ENCODE peak calls at places on chromosomes 4 and X, in eight cellular contexts. V, G, K, X, Z, M, E and S are unnamed samples.

GRCh38 chrX:154751121-154751668 is 318 bp upstream of the GAB3 start:
- DNase-seq in M (no peak), Z (no peak), E (no peak), X (no peak), G (no peak), V (no peak), K (peak), S (no peak)

GRCh38 chrX:120791013-120791643 is 84.5 kb downstream of the CT47B1 start:
- DNase-seq in K (peak), X (peak), M (no peak), Z (peak), V (peak), G (peak), E (peak), S (no peak)

GRCh38 chr4:83378426-83378825 is 43.8 kb upstream of the HPSE start:
- DNase-seq in V (no peak), G (no peak), E (no peak), X (no peak), K (no peak), M (no peak), Z (no peak), S (no peak)

GRCh38 chr4:139050436-139050835 is 34.9 kb downstream of the NOCT start:
- DNase-seq in K (no peak), X (no peak), M (no peak), V (no peak), E (no peak), Z (no peak), G (peak), S (no peak)

GRCh38 chr4:128394778-128395177 is 107.2 kb upstream of the PGRMC2 start:
- DNase-seq in Z (no peak), V (no peak), G (peak), E (peak), M (no peak), X (no peak), K (no peak), S (no peak)

GRCh38 chrX:74781507-74782034 is 143.7 kb downstream of the NEXMIF start:
- DNase-seq in K (no peak), G (no peak), X (no peak), V (no peak), E (no peak), M (no peak), Z (no peak), S (no peak)

GRCh38 chr4:169030575-169030982 is 20.5 kb upstream of the CBR4 start:
- DNase-seq in E (no peak), G (peak), M (no peak), Z (no peak), V (no peak), K (no peak), X (no peak), S (no peak)

GRCh38 chr4:166282081-166282770 is 409.2 kb downstream of the TLL1 start:
- DNase-seq in Z (no peak), X (no peak), V (no peak), E (no peak), G (no peak), K (no peak), M (no peak), S (no peak)

DNA sequence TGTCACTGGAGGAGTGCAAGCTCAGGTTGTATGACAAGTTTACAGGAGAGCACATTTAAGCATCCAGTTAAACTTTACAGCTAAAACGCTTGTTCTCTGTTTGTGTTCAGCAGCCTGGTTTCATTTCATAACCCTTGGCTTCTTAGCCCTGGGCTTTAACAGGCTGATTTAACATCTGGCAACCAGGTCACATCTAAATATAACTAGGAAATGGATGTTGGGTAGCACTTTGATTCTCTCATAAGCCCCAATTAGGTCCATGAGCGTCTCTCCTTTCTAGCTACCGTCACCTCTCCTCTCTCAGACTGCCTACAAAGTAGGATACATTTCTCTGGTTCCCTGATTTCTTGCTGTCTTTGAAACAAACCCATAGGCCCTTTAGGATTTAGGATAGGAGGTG is 22.3 kb downstream of the OTUD6A start:
- DNase-seq in V (no peak), K (no peak), E (no peak), Z (no peak), M (no peak), G (no peak), X (no peak), S (no peak)
- TF ChIP-seq POLR2A in V (no peak), K (no peak), E (no peak), Z (no peak), M (no peak), G (no peak), X (no peak), S (no peak)

GRCh38 chrX:49079489-49080428 is at the start of gene WDR45:
- DNase-seq in G (peak), M (peak), V (peak), Z (peak), X (peak), K (peak), E (peak), S (peak)
- H3K4me3 ChIP-seq in G (peak), M (peak), V (peak), Z (peak), X (peak), K (peak), E (peak), S (peak)

DNA sequence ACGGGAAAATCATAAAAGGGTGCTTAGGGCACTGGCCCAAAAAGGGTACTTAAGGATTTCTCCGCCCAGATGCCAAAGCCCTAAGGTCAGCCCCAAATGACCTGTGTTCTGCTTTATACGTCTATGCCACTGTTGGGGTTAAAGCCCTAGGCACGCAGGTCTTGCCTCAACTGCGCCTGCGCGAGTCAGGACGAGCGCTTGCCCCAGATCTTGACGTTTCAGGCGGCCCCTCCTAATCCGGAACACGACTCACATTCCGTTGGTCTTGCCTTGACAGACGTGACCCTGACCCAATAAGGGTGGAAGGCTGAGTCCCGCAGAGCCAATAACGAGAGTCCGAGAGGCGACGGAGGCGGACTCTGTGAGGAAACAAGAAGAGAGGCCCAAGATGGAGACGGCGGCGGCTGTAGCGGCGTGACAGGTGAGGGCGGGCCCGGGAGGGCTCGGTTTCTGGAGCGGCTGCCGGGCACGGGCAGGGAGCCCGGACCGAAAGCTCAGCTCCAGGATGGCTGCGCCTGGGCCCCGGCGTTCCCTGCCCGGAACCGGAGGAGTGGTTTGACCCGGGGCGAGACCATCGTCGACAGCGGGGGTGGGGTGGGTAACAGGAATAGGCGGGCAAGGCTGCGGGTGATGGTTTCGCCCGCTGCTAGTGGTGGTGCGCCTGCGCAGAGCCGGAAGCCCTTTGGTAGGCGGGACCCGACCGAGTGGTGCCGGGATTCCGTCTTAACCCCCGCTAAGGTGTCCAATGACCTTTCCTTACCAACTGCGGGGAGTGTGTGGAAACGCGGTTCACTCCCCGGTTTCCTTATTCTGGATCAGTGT is at the start of gene ARAF:
- DNase-seq in V (peak), E (peak), G (peak), X (peak), M (peak), K (peak), Z (peak), S (peak)
- TF ChIP-seq POLR2A in V (no peak), E (peak), G (peak), X (peak), M (peak), K (peak), Z (peak), S (peak)

DNA sequence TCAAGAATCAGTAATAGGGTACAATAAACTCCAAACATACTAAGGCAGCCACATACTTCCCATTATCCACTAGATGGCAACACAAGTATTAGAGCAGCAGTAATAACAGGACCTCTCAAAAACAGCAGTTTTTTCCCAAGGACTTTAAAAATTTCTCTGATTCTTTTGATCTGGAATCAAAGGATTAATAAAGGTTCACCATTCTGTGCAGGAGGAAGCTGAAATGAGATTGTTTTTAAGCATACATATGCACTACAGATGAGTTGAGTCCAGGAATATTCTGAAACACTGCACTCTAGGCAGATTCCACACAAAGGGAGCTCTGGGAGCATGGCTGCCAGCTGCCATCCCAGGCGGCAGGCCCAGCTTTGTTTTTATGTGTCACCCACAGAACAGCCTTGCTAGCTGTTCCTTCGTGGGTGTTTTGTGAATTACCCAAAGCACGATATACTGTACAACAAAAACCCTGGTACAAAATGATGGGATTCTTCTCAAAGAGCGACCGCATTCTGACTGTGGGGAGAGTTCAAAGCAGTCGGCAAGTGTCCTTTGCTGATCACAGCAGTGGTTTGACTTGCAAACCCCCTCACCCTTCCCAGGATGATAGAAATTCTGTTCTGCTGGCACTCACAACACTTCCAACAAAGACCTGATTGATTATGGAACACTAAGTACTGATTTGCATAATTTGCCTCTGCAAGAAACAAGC is 61.0 kb downstream of the STX18 start:
- DNase-seq in G (peak), Z (no peak), M (no peak), E (no peak), X (no peak), K (no peak), V (no peak), S (no peak)
- H3K4me3 ChIP-seq in G (no peak), Z (no peak), M (no peak), E (no peak), X (no peak), K (no peak), V (no peak), S (no peak)

DNA sequence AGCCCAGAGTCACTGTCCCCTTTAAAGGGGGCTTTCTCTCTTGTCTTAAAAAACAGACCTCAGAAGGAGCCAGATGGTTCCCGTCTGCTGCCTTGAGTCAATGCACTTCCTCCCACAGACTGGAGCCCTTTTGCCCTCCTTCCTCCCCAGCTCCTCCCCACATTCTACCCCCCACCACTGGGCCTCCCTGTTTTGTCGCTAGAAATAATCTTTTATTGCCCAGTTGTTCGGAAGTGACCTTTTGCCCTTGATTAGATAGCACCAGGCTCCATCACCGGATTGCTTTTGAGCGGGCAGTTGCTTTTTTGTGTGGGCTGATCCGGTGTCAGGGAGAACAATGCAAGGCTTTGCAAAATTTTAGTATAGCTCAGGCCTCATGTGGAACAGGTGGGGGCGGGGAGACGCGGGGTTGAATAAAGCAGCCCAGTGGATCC is 47.7 kb downstream of the SPRY1 start:
- DNase-seq in E (no peak), X (peak), G (peak), V (no peak), M (peak), K (peak), Z (peak), S (no peak)
- TF ChIP-seq POLR2A in E (no peak), X (no peak), G (no peak), V (no peak), M (no peak), K (no peak), Z (no peak), S (no peak)